ENCODE peak calls at places on chromosomes 13 and 19, in ten cellular contexts. A, L, Y, B, H, D, K, R, I and J are unnamed samples.

GRCh38 chr13:44159633-44160279 is 213.9 kb upstream of the SERP2 start:
- DNase-seq in A (no peak), L (no peak), Y (no peak), B (no peak), H (no peak), D (no peak), K (no peak), R (no peak), I (no peak), J (no peak)

GRCh38 chr19:45101796-45102195 is 8.8 kb downstream of the PPP1R37 start:
- DNase-seq in A (no peak), L (no peak), Y (no peak), B (no peak), H (no peak), D (no peak), K (no peak), R (no peak), I (no peak), J (no peak)

GRCh38 chr13:24203726-24204295 is 43.3 kb downstream of the SPATA13 start:
- DNase-seq in A (no peak), L (no peak), Y (peak; percentile 35), B (no peak), H (no peak), D (peak; percentile 14), K (no peak), R (no peak), I (no peak), J (no peak)

GRCh38 chr13:31056650-31057275 is 104.9 kb downstream of the HSPH1 start:
- DNase-seq in A (no peak), L (peak; percentile 20), Y (no peak), B (no peak), H (no peak), D (peak; percentile 76), K (no peak), R (no peak), I (no peak), J (no peak)

GRCh38 chr13:21033866-21034601 is 27.4 kb downstream of the LATS2 start:
- DNase-seq in A (no peak), L (no peak), Y (no peak), B (no peak), H (no peak), D (peak; percentile 75), K (no peak), R (no peak), I (no peak), J (no peak)

GRCh38 chr19:40229484-40229883 is 3.0 kb upstream of the CCNP start:
- DNase-seq in A (no peak), L (no peak), Y (no peak), B (no peak), H (no peak), D (peak; percentile 12), K (no peak), R (no peak), I (no peak), J (no peak)

GRCh38 chr13:41007359-41008118 is 11.6 kb downstream of the ELF1 start:
- DNase-seq in A (no peak), L (no peak), Y (no peak), B (no peak), H (no peak), D (peak; percentile 65), K (no peak), R (no peak), I (no peak), J (no peak)

GRCh38 chr19:39871362-39871761 is 25.2 kb upstream of the FBL start:
- DNase-seq in A (no peak), L (no peak), Y (no peak), B (no peak), H (no peak), D (no peak), K (no peak), R (no peak), I (no peak), J (no peak)

GRCh38 chr13:42041684-42042035 is 6.8 kb upstream of the DGKH start:
- DNase-seq in A (peak; percentile 78), L (peak; percentile 64), Y (peak; percentile 46), B (no peak), H (peak; percentile 69), D (peak; percentile 62), K (no peak), R (no peak), I (peak; percentile 71), J (no peak)

GRCh38 chr19:50258918-50259372 is 55.5 kb downstream of the MYH14 start:
- DNase-seq in A (peak; percentile 62), L (no peak), Y (no peak), B (no peak), H (peak; percentile 38), D (no peak), K (no peak), R (no peak), I (peak; percentile 34), J (no peak)

GRCh38 chr19:1945899-1946298 is 4.9 kb downstream of the CSNK1G2 start:
- DNase-seq in A (peak; percentile 91), L (peak; percentile 72), Y (no peak), B (no peak), H (peak; percentile 67), D (peak; percentile 33), K (no peak), R (no peak), I (peak; percentile 58), J (no peak)

GRCh38 chr13:23384111-23384510 is 49.4 kb downstream of the SACS start:
- DNase-seq in A (no peak), L (no peak), Y (no peak), B (no peak), H (no peak), D (peak; percentile 61), K (no peak), R (no peak), I (no peak), J (no peak)

GRCh38 chr13:47545206-47545605 is 455.9 kb downstream of the SUCLA2 start:
- DNase-seq in A (no peak), L (no peak), Y (no peak), B (no peak), H (no peak), D (peak; percentile 60), K (no peak), R (no peak), I (no peak), J (no peak)

GRCh38 chr13:112880976-112881540 is 88.0 kb upstream of the MCF2L start:
- DNase-seq in A (no peak), L (no peak), Y (no peak), B (no peak), H (no peak), D (no peak), K (no peak), R (no peak), I (no peak), J (no peak)

GRCh38 chr19:907183-907853 is 5.7 kb downstream of the R3HDM4 start:
- DNase-seq in A (no peak), L (no peak), Y (no peak), B (no peak), H (no peak), D (no peak), K (no peak), R (no peak), I (no peak), J (no peak)

GRCh38 chr13:107144432-107144831 is 576.5 kb upstream of the ARGLU1 start:
- DNase-seq in A (no peak), L (no peak), Y (no peak), B (no peak), H (no peak), D (peak; percentile 4), K (no peak), R (no peak), I (no peak), J (no peak)

GRCh38 chr13:20428666-20429644 is 96.7 kb downstream of the CRYL1 start:
- DNase-seq in A (no peak), L (no peak), Y (no peak), B (no peak), H (no peak), D (peak; percentile 25), K (no peak), R (no peak), I (no peak), J (no peak)

GRCh38 chr13:92941167-92941566 is 285.4 kb upstream of the GPC6 start:
- DNase-seq in A (no peak), L (no peak), Y (no peak), B (no peak), H (no peak), D (no peak), K (no peak), R (no peak), I (no peak), J (no peak)

GRCh38 chr19:14606627-14607026 is 23.7 kb downstream of the CLEC17A start:
- DNase-seq in A (no peak), L (no peak), Y (no peak), B (no peak), H (no peak), D (no peak), K (no peak), R (no peak), I (no peak), J (no peak)

GRCh38 chr19:39342647-39343305 is 555 bp downstream of the SAMD4B start:
- DNase-seq in A (no peak), L (peak; percentile 18), Y (no peak), B (no peak), H (peak; percentile 53), D (no peak), K (no peak), R (no peak), I (no peak), J (no peak)

GRCh38 chr13:36530050-36530789 is 97.9 kb downstream of the CCNA1 start:
- DNase-seq in A (no peak), L (no peak), Y (peak; percentile 0), B (no peak), H (no peak), D (peak; percentile 71), K (no peak), R (no peak), I (no peak), J (no peak)

GRCh38 chr19:44499559-44499958 is 763 bp downstream of the ZNF180 start:
- DNase-seq in A (no peak), L (no peak), Y (no peak), B (no peak), H (no peak), D (no peak), K (no peak), R (no peak), I (no peak), J (no peak)

GRCh38 chr13:32829269-32829668 is 187.0 kb upstream of the KL start:
- DNase-seq in A (no peak), L (no peak), Y (no peak), B (no peak), H (no peak), D (no peak), K (no peak), R (no peak), I (no peak), J (no peak)

GRCh38 chr13:51033431-51034185 is 77.5 kb downstream of the C13orf42 start:
- DNase-seq in A (no peak), L (no peak), Y (no peak), B (no peak), H (no peak), D (no peak), K (no peak), R (peak; percentile 67), I (no peak), J (no peak)

GRCh38 chr19:17121736-17122293 is 46.2 kb downstream of the MYO9B start:
- DNase-seq in A (no peak), L (no peak), Y (no peak), B (no peak), H (no peak), D (peak; percentile 95), K (no peak), R (no peak), I (no peak), J (no peak)

GRCh38 chr13:35512271-35512920 is 35.9 kb upstream of the MAB21L1 start:
- DNase-seq in A (no peak), L (no peak), Y (no peak), B (no peak), H (no peak), D (peak; percentile 93), K (no peak), R (no peak), I (no peak), J (peak; percentile 43)

GRCh38 chr13:95494082-95494681 is 58.3 kb upstream of the CLDN10 start:
- DNase-seq in A (no peak), L (peak; percentile 52), Y (peak; percentile 70), B (no peak), H (no peak), D (peak; percentile 63), K (no peak), R (no peak), I (peak; percentile 40), J (peak; percentile 37)

GRCh38 chr13:46121597-46122163 is 16.8 kb upstream of the CPB2 start:
- DNase-seq in A (no peak), L (no peak), Y (no peak), B (no peak), H (no peak), D (no peak), K (no peak), R (no peak), I (no peak), J (no peak)